ENCODE peak calls at places on chromosomes 5 and 9, in four cellular contexts. E is central memory CD4-positive, alpha-beta T cell; R is adrenal gland; J is cardiac septum. I is an unnamed sample.

GRCh38 chr9:97861148-97861475 is 8.1 kb downstream of the FOXE1 start:
- DNase-seq in E (no peak), R (no peak), J (peak), I (no peak)

GRCh38 chr5:138303365-138303764 is 28.2 kb downstream of the CDC25C start:
- DNase-seq in E (no peak), R (peak), J (no peak), I (no peak)

GRCh38 chr9:107177857-107178256 is 105.2 kb upstream of the RAD23B start:
- DNase-seq in E (no peak), R (no peak), J (no peak), I (no peak)

GRCh38 chr5:59587489-59588337 is 305.8 kb downstream of the PDE4D start:
- DNase-seq in E (no peak), R (peak), J (peak), I (no peak)

GRCh38 chr5:75524071-75524470 is 12.4 kb downstream of the POLK start:
- DNase-seq in E (no peak), R (no peak), J (no peak), I (no peak)

GRCh38 chr5:126531543-126532120 is 63.4 kb downstream of the ALDH7A1 start:
- DNase-seq in E (no peak), R (no peak), J (no peak), I (no peak)

GRCh38 chr5:9015937-9016270 is 530.0 kb downstream of the SEMA5A start:
- DNase-seq in E (no peak), R (no peak), J (no peak), I (no peak)

GRCh38 chr5:92309336-92309991 is 926.3 kb upstream of the ARRDC3 start:
- DNase-seq in E (no peak), R (no peak), J (no peak), I (peak)

GRCh38 chr9:2132484-2133082 is 117.4 kb downstream of the SMARCA2 start:
- DNase-seq in E (no peak), R (no peak), J (no peak), I (peak)

GRCh38 chr9:121887553-121888437 is 205.3 kb downstream of the TTLL11 start:
- DNase-seq in E (no peak), R (no peak), J (no peak), I (no peak)

GRCh38 chr5:95720094-95720793 is 10.9 kb upstream of the RHOBTB3 start:
- DNase-seq in E (no peak), R (no peak), J (no peak), I (no peak)

GRCh38 chr9:14353222-14354056 is 39.5 kb upstream of the NFIB start:
- DNase-seq in E (peak), R (peak), J (peak), I (peak)

GRCh38 chr5:73955447-73955846 is 329.5 kb downstream of the ARHGEF28 start:
- DNase-seq in E (no peak), R (no peak), J (no peak), I (no peak)

GRCh38 chr5:131536211-131536826 is 98.7 kb downstream of the RAPGEF6 start:
- DNase-seq in E (peak), R (no peak), J (no peak), I (no peak)

GRCh38 chr9:121331992-121332685 is 37.9 kb downstream of the STOM start:
- DNase-seq in E (no peak), R (no peak), J (no peak), I (no peak)

I was measured in NCI-H526 treated with DMSO at 0.1 percent for 48 hours.